ENCODE peak calls at places on chromosomes 5 and 9, in seven cellular contexts. E is astrocyte of the cerebellum, M is nephron progenitor cell, Q is epithelial cell of esophagus, D is HCT116, B is foreskin fibroblast, A is AG09309. Z is an unnamed sample.

GRCh38 chr5:128097781-128098180 is 14.2 kb downstream of the SLC12A2 start:
- DNase-seq in E (no peak), M (no peak), Q (no peak), D (no peak), B (no peak), A (no peak), Z (no peak)

GRCh38 chr9:114805670-114806551 is at the start of gene TNFSF15:
- DNase-seq in E (no peak), M (peak; percentile 37), Q (peak; percentile 85), D (no peak), B (no peak), A (no peak), Z (peak; percentile 45)

GRCh38 chr5:142115937-142116614 is 7.5 kb downstream of the NDFIP1 start:
- DNase-seq in E (no peak), M (no peak), Q (peak; percentile 59), D (no peak), B (peak; percentile 73), A (no peak), Z (no peak)

GRCh38 chr5:145056805-145057204 is 778.3 kb downstream of the PRELID2 start:
- DNase-seq in E (no peak), M (no peak), Q (peak; percentile 15), D (no peak), B (peak; percentile 1), A (peak; percentile 3), Z (no peak)

GRCh38 chr9:110750272-110750671 is 81.7 kb downstream of the MUSK start:
- DNase-seq in E (no peak), M (no peak), Q (no peak), D (no peak), B (no peak), A (no peak), Z (no peak)

GRCh38 chr5:96677496-96677895 is 15.3 kb downstream of the CAST start:
- DNase-seq in E (no peak), M (no peak), Q (no peak), D (no peak), B (no peak), A (no peak), Z (no peak)

GRCh38 chr9:133428579-133429215 is 6.5 kb downstream of the ADAMTS13 start:
- DNase-seq in E (no peak), M (peak; percentile 72), Q (peak; percentile 25), D (no peak), B (peak; percentile 29), A (no peak), Z (no peak)

GRCh38 chr5:6732634-6733410 is 19.6 kb downstream of the TENT4A start:
- DNase-seq in E (peak; percentile 18), M (no peak), Q (peak; percentile 82), D (no peak), B (peak; percentile 83), A (peak; percentile 24), Z (no peak)

GRCh38 chr5:12237837-12238575 is 333.8 kb upstream of the CTNND2 start:
- DNase-seq in E (no peak), M (no peak), Q (peak; percentile 15), D (no peak), B (no peak), A (no peak), Z (no peak)

GRCh38 chr5:153802419-153802818 is 236.3 kb downstream of the FAM114A2 start:
- DNase-seq in E (no peak), M (no peak), Q (no peak), D (no peak), B (no peak), A (no peak), Z (no peak)

GRCh38 chr5:54860321-54860720 is 125.1 kb downstream of the ESM1 start:
- DNase-seq in E (no peak), M (no peak), Q (peak; percentile 70), D (no peak), B (peak; percentile 63), A (no peak), Z (no peak)

GRCh38 chr5:150307617-150308426 is 5.1 kb upstream of the ARSI start:
- DNase-seq in E (no peak), M (no peak), Q (no peak), D (no peak), B (no peak), A (no peak), Z (peak; percentile 40)

GRCh38 chr5:151651997-151652645 is 34.6 kb downstream of the SPARC start:
- DNase-seq in E (peak; percentile 71), M (peak; percentile 84), Q (peak; percentile 86), D (peak; percentile 64), B (peak; percentile 90), A (no peak), Z (peak; percentile 87)

DNA sequence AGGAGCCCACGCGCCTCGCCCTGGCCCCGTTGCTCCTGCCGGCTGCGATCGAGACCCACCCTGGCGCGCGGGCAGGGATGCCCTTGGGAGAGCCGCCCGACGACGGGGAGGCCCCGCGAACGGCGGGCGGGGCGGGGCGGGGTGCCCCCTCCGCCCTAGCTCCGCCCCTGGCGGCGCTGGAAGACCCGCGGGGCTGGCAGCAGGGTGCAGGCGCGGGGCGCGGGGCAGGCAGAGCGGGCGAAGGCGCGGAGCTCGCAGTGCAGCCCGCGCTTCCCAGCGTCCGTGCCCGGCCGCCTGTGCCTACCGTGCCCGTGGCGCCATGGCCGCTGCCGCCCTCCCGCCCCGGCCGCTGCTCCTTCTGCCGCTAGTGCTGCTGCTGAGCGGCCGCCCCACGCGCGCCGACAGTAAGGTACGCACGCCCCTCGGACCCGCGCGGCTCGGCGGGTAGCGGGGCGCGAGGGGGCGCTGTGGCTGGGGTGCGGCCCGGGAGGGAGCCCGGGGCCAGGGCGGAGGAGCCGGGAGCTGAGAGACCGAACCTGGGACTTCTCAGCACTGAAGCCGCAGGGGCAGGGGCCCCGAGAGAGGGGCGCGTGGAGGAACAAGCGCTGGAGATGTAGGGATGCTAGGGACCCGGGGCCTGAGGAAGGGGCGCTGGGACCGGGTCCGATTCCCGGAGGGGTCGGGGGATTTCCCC is at the start of gene OLFML2A:
- DNase-seq in E (no peak), M (peak; percentile 74), Q (peak; percentile 32), D (no peak), B (peak; percentile 62), A (no peak), Z (peak; percentile 29)
- TF ChIP-seq CTCF in E (peak; percentile 33), M (peak; percentile 41), Q (no peak), D (no peak), B (peak; percentile 6), A (peak; percentile 19), Z (peak; percentile 37)

DNA sequence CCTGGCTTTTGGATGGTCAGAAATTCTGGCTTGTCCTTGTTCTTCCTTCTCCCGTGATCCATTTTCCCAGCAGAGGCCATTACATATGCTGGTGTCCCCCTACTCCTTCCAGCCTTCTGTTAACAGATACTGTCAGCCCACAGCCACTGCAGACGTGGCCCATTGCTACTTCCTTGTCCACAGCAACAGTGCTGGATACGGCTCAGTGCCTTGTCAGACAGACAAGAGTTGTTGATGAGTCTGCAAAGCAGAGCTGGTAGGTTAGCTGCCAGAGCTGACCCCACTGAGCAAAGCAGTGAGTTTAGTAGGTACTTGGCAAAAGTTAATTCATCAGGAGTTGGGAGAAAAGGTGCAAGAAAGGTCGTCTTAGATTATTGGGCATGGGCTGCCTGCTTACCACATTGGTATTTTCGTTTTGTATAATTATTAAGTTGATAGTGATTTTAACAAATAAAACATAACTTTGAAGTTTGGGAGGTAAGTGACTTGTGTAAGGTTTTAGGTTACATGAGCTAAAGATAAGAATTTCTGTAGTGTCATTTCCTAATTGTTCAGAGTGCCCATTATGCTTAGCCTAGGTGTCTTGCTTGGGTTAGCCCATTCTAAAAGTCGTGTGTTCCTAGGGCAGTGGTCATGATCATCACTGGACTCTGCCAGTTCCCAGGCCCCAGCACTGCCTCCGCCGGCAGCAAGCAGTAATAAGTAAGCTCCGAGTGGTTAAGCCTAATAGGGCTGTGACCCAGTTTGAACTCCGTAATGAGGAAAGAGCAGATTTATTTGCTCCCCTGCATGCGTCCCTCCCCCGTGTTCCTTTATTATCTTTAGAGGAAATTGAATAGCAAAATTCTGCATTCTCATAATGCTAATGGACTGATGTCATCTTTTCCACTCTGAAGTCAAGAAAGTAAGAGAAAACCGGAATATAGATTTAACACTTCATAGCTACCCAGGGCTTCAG is 292.0 kb downstream of the FANCC start:
- DNase-seq in E (peak; percentile 65), M (peak; percentile 41), Q (no peak), D (no peak), B (peak; percentile 92), A (peak; percentile 87), Z (peak; percentile 80)
- TF ChIP-seq CTCF in E (peak; percentile 58), M (no peak), Q (peak; percentile 16), D (no peak), B (peak; percentile 42), A (peak; percentile 48), Z (no peak)

GRCh38 chr5:146622391-146622790 is 106.4 kb upstream of the GPR151 start:
- DNase-seq in E (no peak), M (no peak), Q (no peak), D (no peak), B (no peak), A (no peak), Z (no peak)
- TF ChIP-seq CTCF in E (peak; percentile 52), M (no peak), Q (peak; percentile 51), D (peak; percentile 48), B (no peak), A (peak; percentile 53), Z (peak; percentile 66)

GRCh38 chr5:1666812-1667588 is 132.6 kb downstream of the MRPL36 start:
- DNase-seq in E (no peak), M (peak; percentile 93), Q (no peak), D (no peak), B (peak; percentile 51), A (no peak), Z (peak; percentile 67)
- TF ChIP-seq CTCF in E (peak; percentile 26), M (peak; percentile 21), Q (peak; percentile 36), D (peak; percentile 27), B (peak; percentile 5), A (peak; percentile 31), Z (peak; percentile 38)

DNA sequence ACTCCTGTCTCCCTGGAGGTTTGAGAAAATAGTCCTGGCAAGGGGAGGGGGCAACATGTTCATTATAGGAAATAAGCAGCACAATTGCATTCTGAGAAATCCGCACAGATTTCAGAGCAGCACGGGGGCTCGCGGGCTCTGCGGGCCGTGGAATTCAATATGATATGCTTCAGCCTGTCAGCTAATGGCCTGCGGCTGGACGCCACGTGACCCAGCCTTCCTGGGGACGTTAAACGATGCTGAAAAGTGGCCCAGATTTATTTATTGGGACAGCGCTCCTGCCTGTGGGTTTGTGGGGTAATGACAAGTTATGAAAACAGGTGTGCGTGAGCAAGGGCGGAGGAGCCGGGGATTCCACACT is 156.5 kb downstream of the DAB2IP start:
- DNase-seq in E (no peak), M (no peak), Q (no peak), D (no peak), B (no peak), A (no peak), Z (no peak)
- TF ChIP-seq CTCF in E (no peak), M (no peak), Q (no peak), D (no peak), B (no peak), A (no peak), Z (no peak)

Z was measured in Calu3.